ENCODE peak calls at places on chromosomes 2 and 18, in nine cellular contexts. S is T-helper 2 cell; B is activated naive CD4-positive, alpha-beta T cell treated with anti-CD3 and anti-CD28 coated beads for 36 hours; P is HCT116; U is T-cell; V is astrocyte of the spinal cord; Y is mesendoderm; N is left lobe of liver; J is pancreas. R is an unnamed sample.

GRCh38 chr2:70716951-70717350 is 51.0 kb downstream of the ADD2 start:
- DNase-seq in P (no peak), Y (no peak), J (no peak), S (no peak), N (peak), B (no peak), U (no peak), V (no peak), R (no peak)

GRCh38 chr18:48330016-48330991 is 78.9 kb downstream of the ZBTB7C start:
- DNase-seq in N (no peak), U (no peak), Y (no peak), B (no peak), S (no peak), V (peak), J (no peak), P (peak), R (peak)

GRCh38 chr18:41767960-41768359 is 187.1 kb upstream of the PIK3C3 start:
- DNase-seq in S (no peak), B (no peak), J (no peak), V (peak), Y (peak), U (no peak), N (no peak), P (no peak), R (peak)

GRCh38 chr2:238120463-238121298 is 17.8 kb upstream of the KLHL30 start:
- DNase-seq in J (no peak), U (no peak), Y (peak), V (no peak), B (no peak), P (no peak), N (no peak), S (no peak), R (no peak)

GRCh38 chr2:160210599-160211138 is 10.6 kb upstream of the ITGB6 start:
- DNase-seq in V (peak), N (peak), S (no peak), B (peak), Y (peak), J (peak), U (peak), P (peak), R (peak)

GRCh38 chr2:229342376-229342775 is 71.3 kb upstream of the PID1 start:
- DNase-seq in B (peak), P (peak), S (no peak), Y (peak), V (peak), N (peak), U (no peak), J (peak), R (peak)

GRCh38 chr2:62363166-62363565 is 142.8 kb downstream of the TMEM17 start:
- DNase-seq in Y (no peak), N (no peak), P (no peak), V (no peak), U (no peak), S (no peak), J (no peak), B (no peak), R (no peak)

GRCh38 chr2:100125641-100126040 is 16.7 kb downstream of the AFF3 start:
- DNase-seq in S (no peak), P (no peak), J (no peak), N (no peak), Y (peak), U (no peak), V (no peak), B (no peak), R (no peak)

GRCh38 chr2:29450823-29451222 is 335.6 kb downstream of the CLIP4 start:
- DNase-seq in U (no peak), Y (no peak), J (no peak), N (no peak), B (no peak), V (no peak), P (no peak), S (no peak), R (peak)

GRCh38 chr2:42464631-42465030 is 29.2 kb downstream of the KCNG3 start:
- DNase-seq in B (no peak), J (no peak), U (no peak), S (no peak), N (no peak), V (no peak), Y (peak), P (no peak), R (no peak)

GRCh38 chr2:229240984-229241491 is 30.0 kb downstream of the PID1 start:
- DNase-seq in B (no peak), Y (no peak), J (no peak), U (no peak), P (no peak), V (no peak), S (no peak), N (no peak), R (no peak)

GRCh38 chr2:215966951-215967350 is 46.4 kb downstream of the MREG start:
- DNase-seq in B (no peak), P (no peak), U (no peak), J (no peak), N (no peak), S (no peak), Y (no peak), V (no peak), R (no peak)

GRCh38 chr2:68828887-68829708 is 42.1 kb downstream of the BMP10 start:
- DNase-seq in U (peak), V (peak), N (peak), Y (peak), S (peak), J (peak), P (peak), B (peak), R (no peak)

GRCh38 chr2:234060236-234060635 is 9.7 kb downstream of the SPP2 start:
- DNase-seq in P (no peak), Y (no peak), N (no peak), V (no peak), B (no peak), S (no peak), J (no peak), U (no peak), R (no peak)

GRCh38 chr2:100281521-100282438 is 40.5 kb downstream of the LONRF2 start:
- DNase-seq in Y (peak), V (peak), S (no peak), B (no peak), J (no peak), P (no peak), N (no peak), U (no peak), R (no peak)

GRCh38 chr18:31424383-31424988 is 23.1 kb upstream of the DSG3 start:
- DNase-seq in P (peak), B (peak), N (no peak), J (no peak), V (peak), S (no peak), Y (peak), U (no peak), R (no peak)

GRCh38 chr18:56545539-56545938 is 92.9 kb downstream of the TXNL1 start:
- DNase-seq in N (no peak), U (no peak), Y (no peak), B (no peak), P (no peak), J (no peak), V (no peak), S (no peak), R (no peak)

GRCh38 chr2:225124311-225124832 is 82.1 kb upstream of the DOCK10 start:
- DNase-seq in B (no peak), S (no peak), Y (no peak), N (no peak), P (no peak), V (no peak), J (no peak), U (no peak), R (peak)

GRCh38 chr2:103520547-103520946 is 758.7 kb downstream of the TMEM182 start:
- DNase-seq in P (no peak), S (no peak), U (no peak), J (no peak), N (no peak), Y (no peak), B (no peak), V (no peak), R (no peak)

GRCh38 chr2:233982421-233983121 is 65.4 kb downstream of the TRPM8 start:
- DNase-seq in B (no peak), P (no peak), S (no peak), Y (no peak), N (no peak), U (no peak), V (peak), J (no peak), R (no peak)

GRCh38 chr18:29062921-29063320 is 886.0 kb upstream of the CDH2 start:
- DNase-seq in N (no peak), P (no peak), J (no peak), V (no peak), Y (no peak), B (no peak), U (no peak), S (no peak), R (no peak)

GRCh38 chr2:173680574-173680973 is 284.6 kb downstream of the SP3 start:
- DNase-seq in B (no peak), P (no peak), N (no peak), J (no peak), V (no peak), U (no peak), Y (no peak), S (no peak), R (no peak)

GRCh38 chr2:232103140-232103737 is 141.7 kb downstream of the DIS3L2 start:
- DNase-seq in B (no peak), U (no peak), N (no peak), Y (no peak), S (no peak), V (peak), J (no peak), P (no peak), R (no peak)

GRCh38 chr2:74525717-74526648 is at the start of gene DQX1:
- DNase-seq in U (no peak), J (no peak), P (no peak), Y (peak), B (peak), V (no peak), N (no peak), S (no peak), R (no peak)

GRCh38 chr2:69917854-69918253 is 2.9 kb downstream of the MXD1 start:
- DNase-seq in V (peak), N (no peak), P (peak), U (no peak), B (no peak), Y (no peak), S (no peak), J (no peak), R (no peak)

GRCh38 chr2:36534275-36534799 is 63.6 kb downstream of the FEZ2 start:
- DNase-seq in B (no peak), Y (no peak), U (no peak), S (no peak), N (no peak), P (no peak), J (no peak), V (no peak), R (no peak)

GRCh38 chr2:95052804-95053535 is 27.5 kb downstream of the MAL start:
- DNase-seq in U (no peak), P (no peak), B (no peak), N (no peak), J (no peak), S (no peak), Y (peak), V (no peak), R (no peak)

GRCh38 chr18:62399781-62400308 is 74.7 kb downstream of the TNFRSF11A start:
- DNase-seq in U (no peak), S (no peak), B (no peak), V (no peak), N (no peak), J (no peak), P (no peak), Y (peak), R (peak)